ENCODE peak calls at places on chromosomes 12 and 14, in four cellular contexts. One of them, this sample, is unnamed.

GRCh38 chr14:20428010-20428365 is 8.0 kb downstream of the KLHL33 start:
- DNase-seq in fibroblast of pulmonary artery: no peak
- DNase-seq in GM20000: no peak
- DNase-seq in AG04450: no peak
- DNase-seq in this sample: no peak

GRCh38 chr12:54134850-54135249 is 53.9 kb downstream of the SMUG1 start:
- DNase-seq in AG04450: no peak
- DNase-seq in fibroblast of pulmonary artery: no peak
- DNase-seq in GM20000: no peak
- DNase-seq in this sample: no peak

GRCh38 chr12:131795064-131795463 is 33.1 kb upstream of the MMP17 start:
- DNase-seq in AG04450: no peak
- DNase-seq in fibroblast of pulmonary artery: no peak
- DNase-seq in GM20000: no peak
- DNase-seq in this sample: no peak

GRCh38 chr14:93054006-93054405 is 61.7 kb downstream of the ITPK1 start:
- DNase-seq in AG04450: no peak
- DNase-seq in fibroblast of pulmonary artery: no peak
- DNase-seq in GM20000: no peak
- DNase-seq in this sample: no peak

GRCh38 chr12:87344699-87345098 is 684.5 kb downstream of the C12orf50 start:
- DNase-seq in AG04450: no peak
- DNase-seq in fibroblast of pulmonary artery: peak
- DNase-seq in GM20000: no peak
- DNase-seq in this sample: no peak

GRCh38 chr14:69763761-69764510 is 3.0 kb upstream of the SRSF5 start:
- DNase-seq in fibroblast of pulmonary artery: peak
- DNase-seq in AG04450: no peak
- DNase-seq in GM20000: no peak
- DNase-seq in this sample: no peak

GRCh38 chr12:11716794-11717532 is 67.5 kb downstream of the ETV6 start:
- DNase-seq in fibroblast of pulmonary artery: peak
- DNase-seq in GM20000: no peak
- DNase-seq in AG04450: no peak
- DNase-seq in this sample: no peak

GRCh38 chr12:52879394-52880351 is 25.2 kb downstream of the KRT8 start:
- DNase-seq in GM20000: peak
- DNase-seq in AG04450: no peak
- DNase-seq in fibroblast of pulmonary artery: peak
- DNase-seq in this sample: peak

GRCh38 chr12:92341333-92341691 is 195.7 kb upstream of the BTG1 start:
- DNase-seq in AG04450: no peak
- DNase-seq in fibroblast of pulmonary artery: peak
- DNase-seq in GM20000: no peak
- DNase-seq in this sample: no peak

GRCh38 chr14:103436533-103436932 is 51.3 kb downstream of the MARK3 start:
- DNase-seq in fibroblast of pulmonary artery: peak
- DNase-seq in GM20000: no peak
- DNase-seq in AG04450: no peak
- DNase-seq in this sample: no peak

GRCh38 chr12:51128905-51129304 is 44.0 kb downstream of the TFCP2 start:
- DNase-seq in fibroblast of pulmonary artery: peak
- DNase-seq in AG04450: no peak
- DNase-seq in GM20000: no peak
- DNase-seq in this sample: no peak

GRCh38 chr14:69713976-69714716 is 52.8 kb upstream of the SRSF5 start:
- DNase-seq in AG04450: no peak
- DNase-seq in fibroblast of pulmonary artery: no peak
- DNase-seq in GM20000: no peak
- DNase-seq in this sample: no peak

GRCh38 chr12:44626883-44627282 is 249.2 kb downstream of the NELL2 start:
- DNase-seq in GM20000: no peak
- DNase-seq in fibroblast of pulmonary artery: no peak
- DNase-seq in AG04450: no peak
- DNase-seq in this sample: no peak

GRCh38 chr12:53495903-53496751 is 3.1 kb downstream of the MAP3K12 start:
- DNase-seq in AG04450: peak
- DNase-seq in GM20000: no peak
- DNase-seq in fibroblast of pulmonary artery: peak
- DNase-seq in this sample: no peak

GRCh38 chr14:77044776-77045569 is 16.5 kb upstream of the IRF2BPL start:
- DNase-seq in AG04450: no peak
- DNase-seq in GM20000: no peak
- DNase-seq in fibroblast of pulmonary artery: peak
- DNase-seq in this sample: no peak

GRCh38 chr12:53543539-53543938 is 36.3 kb upstream of the NPFF start:
- DNase-seq in AG04450: peak
- DNase-seq in GM20000: peak
- DNase-seq in fibroblast of pulmonary artery: peak
- DNase-seq in this sample: no peak

GRCh38 chr12:121145221-121145620 is 12.5 kb downstream of the P2RX7 start:
- DNase-seq in GM20000: no peak
- DNase-seq in AG04450: no peak
- DNase-seq in fibroblast of pulmonary artery: peak
- DNase-seq in this sample: no peak

GRCh38 chr14:64801800-64802199 is 77.9 kb downstream of the SPTB start:
- DNase-seq in fibroblast of pulmonary artery: peak
- DNase-seq in AG04450: no peak
- DNase-seq in GM20000: peak
- DNase-seq in this sample: no peak

GRCh38 chr12:48716168-48716492 is 377 bp downstream of the CCNT1 start:
- DNase-seq in AG04450: no peak
- DNase-seq in fibroblast of pulmonary artery: no peak
- DNase-seq in GM20000: no peak
- DNase-seq in this sample: no peak

GRCh38 chr12:124923906-124924734 is 9.7 kb upstream of the UBC start:
- DNase-seq in GM20000: no peak
- DNase-seq in AG04450: no peak
- DNase-seq in fibroblast of pulmonary artery: peak
- DNase-seq in this sample: no peak

GRCh38 chr14:84749191-84749945 is 780.6 kb upstream of the FLRT2 start:
- DNase-seq in GM20000: no peak
- DNase-seq in AG04450: no peak
- DNase-seq in fibroblast of pulmonary artery: peak
- DNase-seq in this sample: no peak

GRCh38 chr14:62347658-62348057 is 585.4 kb downstream of the SNAPC1 start:
- DNase-seq in AG04450: no peak
- DNase-seq in fibroblast of pulmonary artery: no peak
- DNase-seq in GM20000: no peak
- DNase-seq in this sample: no peak

GRCh38 chr14:68141531-68142088 is 322.0 kb downstream of the RAD51B start:
- DNase-seq in fibroblast of pulmonary artery: peak
- DNase-seq in AG04450: no peak
- DNase-seq in GM20000: no peak
- DNase-seq in this sample: no peak

GRCh38 chr14:51564460-51564859 is 87.2 kb upstream of the FRMD6 start:
- DNase-seq in fibroblast of pulmonary artery: no peak
- DNase-seq in AG04450: no peak
- DNase-seq in GM20000: no peak
- DNase-seq in this sample: no peak

GRCh38 chr12:25323774-25324086 is 73.0 kb upstream of the KRAS start:
- DNase-seq in AG04450: no peak
- DNase-seq in fibroblast of pulmonary artery: no peak
- DNase-seq in GM20000: no peak
- DNase-seq in this sample: no peak

GRCh38 chr12:57864382-57864781 is 17.9 kb upstream of the CTDSP2 start:
- DNase-seq in fibroblast of pulmonary artery: no peak
- DNase-seq in GM20000: no peak
- DNase-seq in AG04450: no peak
- DNase-seq in this sample: no peak

GRCh38 chr12:75660805-75661404 is 149.5 kb upstream of the KRR1 start:
- DNase-seq in fibroblast of pulmonary artery: peak
- DNase-seq in GM20000: no peak
- DNase-seq in AG04450: no peak
- DNase-seq in this sample: no peak

GRCh38 chr12:71754461-71755145 is at the start of gene RAB21:
- DNase-seq in GM20000: peak
- DNase-seq in fibroblast of pulmonary artery: peak
- DNase-seq in AG04450: peak
- DNase-seq in this sample: peak
- TF ChIP-seq CTCF in GM20000: no peak
- TF ChIP-seq CTCF in fibroblast of pulmonary artery: peak
- TF ChIP-seq CTCF in AG04450: peak
- TF ChIP-seq CTCF in this sample: peak

GRCh38 chr14:29521526-29522137 is 406.0 kb downstream of the PRKD1 start:
- DNase-seq in AG04450: no peak
- DNase-seq in fibroblast of pulmonary artery: peak
- DNase-seq in GM20000: no peak
- DNase-seq in this sample: no peak
- TF ChIP-seq CTCF in AG04450: peak
- TF ChIP-seq CTCF in fibroblast of pulmonary artery: peak
- TF ChIP-seq CTCF in GM20000: no peak
- TF ChIP-seq CTCF in this sample: no peak

GRCh38 chr12:65074932-65075331 is 46.2 kb downstream of the WIF1 start:
- DNase-seq in fibroblast of pulmonary artery: no peak
- DNase-seq in AG04450: no peak
- DNase-seq in GM20000: peak
- DNase-seq in this sample: no peak
- TF ChIP-seq CTCF in fibroblast of pulmonary artery: no peak
- TF ChIP-seq CTCF in AG04450: no peak
- TF ChIP-seq CTCF in GM20000: no peak
- TF ChIP-seq CTCF in this sample: no peak

DNA sequence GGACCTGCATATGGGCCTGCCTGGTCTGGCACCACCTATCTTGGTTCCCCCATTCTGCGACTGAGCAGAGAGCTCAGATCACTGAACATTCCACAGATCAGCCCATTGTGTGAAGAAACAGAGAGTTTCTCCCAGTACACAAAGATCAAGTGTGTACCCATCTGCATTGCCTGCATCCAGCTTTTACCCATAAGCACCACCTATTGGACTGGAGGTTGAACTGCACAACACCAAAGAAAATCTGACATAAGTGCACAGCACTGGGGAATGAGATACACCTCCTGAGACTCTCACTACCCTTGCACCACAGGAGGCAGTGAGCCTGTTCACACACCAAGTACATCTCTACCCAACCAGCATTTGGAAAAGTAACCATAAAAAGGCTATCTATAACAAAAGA is 362.6 kb upstream of the CLEC14A start:
- DNase-seq in fibroblast of pulmonary artery: no peak
- DNase-seq in GM20000: no peak
- DNase-seq in AG04450: no peak
- DNase-seq in this sample: no peak
- TF ChIP-seq CTCF in fibroblast of pulmonary artery: peak
- TF ChIP-seq CTCF in GM20000: peak
- TF ChIP-seq CTCF in AG04450: peak
- TF ChIP-seq CTCF in this sample: no peak

DNA sequence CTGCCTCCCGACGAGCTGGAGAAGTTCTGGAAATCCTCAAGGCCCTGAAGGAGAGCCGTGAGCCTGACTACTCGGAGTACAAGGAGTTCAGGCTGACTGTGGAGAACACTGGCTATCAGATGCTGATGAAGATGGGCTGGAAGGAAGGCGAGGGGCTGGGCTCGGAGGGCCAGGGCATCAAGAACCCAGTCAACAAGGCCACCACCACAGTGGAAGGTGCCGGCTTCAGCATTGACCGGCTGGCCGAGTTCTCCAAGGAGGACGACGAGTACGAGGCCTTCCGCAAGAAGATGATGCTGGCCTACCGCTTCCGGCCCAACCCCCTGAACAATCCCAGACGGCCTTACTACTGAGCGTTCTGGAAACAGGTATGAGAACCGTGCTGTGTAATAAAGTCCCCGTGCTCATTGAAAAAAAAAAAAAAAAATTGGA is 366.1 kb upstream of the ATXN7L3B start:
- DNase-seq in AG04450: no peak
- DNase-seq in GM20000: no peak
- DNase-seq in fibroblast of pulmonary artery: no peak
- DNase-seq in this sample: no peak
- TF ChIP-seq CTCF in AG04450: no peak
- TF ChIP-seq CTCF in GM20000: no peak
- TF ChIP-seq CTCF in fibroblast of pulmonary artery: no peak
- TF ChIP-seq CTCF in this sample: no peak

GRCh38 chr12:107914460-107914977 is 140.0 kb downstream of the ASCL4 start:
- DNase-seq in fibroblast of pulmonary artery: no peak
- DNase-seq in AG04450: no peak
- DNase-seq in GM20000: no peak
- DNase-seq in this sample: no peak

GRCh38 chr12:107917912-107918800 is 143.7 kb downstream of the ASCL4 start:
- DNase-seq in fibroblast of pulmonary artery: peak
- DNase-seq in AG04450: no peak
- DNase-seq in GM20000: peak
- DNase-seq in this sample: no peak

GRCh38 chr12:107906719-107907118 is 132.2 kb downstream of the ASCL4 start:
- DNase-seq in fibroblast of pulmonary artery: no peak
- DNase-seq in AG04450: no peak
- DNase-seq in GM20000: no peak
- DNase-seq in this sample: no peak

DNA sequence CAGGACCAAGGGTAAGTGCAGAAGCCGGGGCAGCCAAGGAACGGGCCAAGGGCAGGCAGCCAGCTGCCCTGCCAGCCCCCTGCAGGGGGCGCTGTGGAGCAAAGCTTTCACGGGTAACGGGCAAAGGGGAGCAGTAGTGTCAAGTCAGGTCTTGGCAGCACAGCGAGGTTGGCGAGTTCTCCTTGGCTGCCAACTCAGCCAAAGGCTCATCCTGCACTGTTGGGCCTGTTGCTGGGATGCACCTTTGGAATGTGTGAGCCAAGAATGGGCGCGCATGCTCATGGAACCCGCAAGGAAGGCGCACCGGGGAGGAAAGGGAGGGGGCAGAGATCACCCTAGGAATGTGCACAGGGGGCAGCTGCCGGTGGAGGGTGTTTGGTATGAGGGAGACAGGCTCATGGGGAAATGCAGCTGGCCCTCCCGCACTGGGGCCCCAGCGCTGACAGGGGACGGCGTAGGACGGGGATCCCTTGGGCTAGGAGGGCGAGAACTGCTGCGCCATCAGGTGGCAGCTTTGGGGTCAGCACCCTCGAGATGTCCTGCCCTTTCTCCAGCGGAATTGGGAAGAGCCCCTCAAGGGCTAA is 138.0 kb downstream of the ASCL4 start:
- DNase-seq in AG04450: no peak
- DNase-seq in GM20000: peak
- DNase-seq in fibroblast of pulmonary artery: peak
- DNase-seq in this sample: peak
- TF ChIP-seq CTCF in AG04450: peak
- TF ChIP-seq CTCF in GM20000: peak
- TF ChIP-seq CTCF in fibroblast of pulmonary artery: peak
- TF ChIP-seq CTCF in this sample: peak

DNA sequence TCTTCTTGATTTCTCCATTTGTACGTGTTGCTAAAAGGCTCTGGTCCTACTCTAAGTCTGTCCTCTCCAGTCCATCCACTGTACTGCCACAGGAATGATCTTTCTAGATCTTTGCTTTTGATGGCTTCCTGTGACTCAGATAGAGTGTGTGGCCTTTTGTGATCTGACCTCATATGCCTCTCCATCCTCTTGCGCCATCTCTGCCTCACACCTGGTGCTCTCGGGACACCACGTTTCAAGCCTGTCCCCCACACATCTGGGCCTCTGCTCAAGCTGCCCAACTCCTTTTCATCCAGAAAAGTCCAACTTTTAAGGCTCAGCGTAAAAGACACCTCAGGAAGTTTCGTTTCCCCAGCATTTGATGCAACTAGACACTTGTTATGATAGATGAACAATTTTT is 39.0 kb downstream of the DCAF4 start:
- DNase-seq in fibroblast of pulmonary artery: peak
- DNase-seq in AG04450: peak
- DNase-seq in GM20000: no peak
- DNase-seq in this sample: no peak
- TF ChIP-seq CTCF in fibroblast of pulmonary artery: no peak
- TF ChIP-seq CTCF in AG04450: no peak
- TF ChIP-seq CTCF in GM20000: no peak
- TF ChIP-seq CTCF in this sample: no peak

GRCh38 chr12:67161322-67161918 is 107.7 kb upstream of the CAND1 start:
- DNase-seq in AG04450: no peak
- DNase-seq in fibroblast of pulmonary artery: peak
- DNase-seq in GM20000: peak
- DNase-seq in this sample: no peak
- TF ChIP-seq CTCF in AG04450: peak
- TF ChIP-seq CTCF in fibroblast of pulmonary artery: peak
- TF ChIP-seq CTCF in GM20000: peak
- TF ChIP-seq CTCF in this sample: no peak

This sample was measured in natural killer cell.